ENCODE peak calls at places on chromosome 22, in six cellular contexts. C is stimulated activated CD4-positive, alpha-beta T cell treated with anti-CD3 and anti-CD28 coated beads, Interleukin-1b, Interleukin-23, amount 100 ng/mL, for 4 hours; L is heart left ventricle; A is fibroblast of the conjunctiva; Y is mesenchymal stem cell; U is T-helper 17 cell. V is an unnamed sample.

GRCh38 chr22:44622147-44622427 is 79.9 kb upstream of the PRR5 start:
- DNase-seq in Y (no peak), L (peak; percentile 33), A (no peak), C (no peak), U (no peak), V (no peak)

GRCh38 chr22:31144223-31144622 is 3.9 kb upstream of the PLA2G3 start:
- DNase-seq in A (no peak), L (no peak), C (no peak), Y (peak; percentile 33), U (no peak), V (no peak)

GRCh38 chr22:27223317-27224177 is 566.2 kb downstream of the MIAT start:
- DNase-seq in C (no peak), A (no peak), L (no peak), Y (peak; percentile 95), U (no peak), V (peak; percentile 94)

GRCh38 chr22:26428515-26429457 is at the start of gene ASPHD2:
- DNase-seq in L (peak; percentile 83), A (no peak), U (peak; percentile 78), C (peak; percentile 67), Y (peak; percentile 76), V (peak; percentile 53)

GRCh38 chr22:29072193-29072978 is 449 bp upstream of the KREMEN1 start:
- DNase-seq in C (peak; percentile 77), L (peak; percentile 93), A (no peak), U (peak; percentile 81), Y (peak; percentile 61), V (peak; percentile 50)

GRCh38 chr22:43479311-43479710 is 67.5 kb downstream of the MPPED1 start:
- DNase-seq in L (no peak), C (no peak), U (no peak), A (no peak), Y (no peak), V (no peak)

GRCh38 chr22:46569848-46570695 is 32.7 kb upstream of the CELSR1 start:
- DNase-seq in C (no peak), A (no peak), Y (no peak), U (no peak), L (peak; percentile 39), V (no peak)

GRCh38 chr22:50691521-50691920 is 18.9 kb downstream of the SHANK3 start:
- DNase-seq in Y (no peak), L (no peak), U (no peak), A (peak; percentile 17), C (no peak), V (peak; percentile 41)

GRCh38 chr22:34950480-34950879 is 115.5 kb upstream of the ISX start:
- DNase-seq in U (no peak), C (no peak), Y (no peak), A (no peak), L (no peak), V (no peak)

V was measured in amniotic epithelial cell.